ENCODE peak calls at places on chromosomes 13 and 19, in eight cellular contexts. Q is stomach, F is heart left ventricle, L is IMR-90, M is thyroid gland, H is Peyer's patch, Y is A549, S is body of pancreas. V is an unnamed sample.

GRCh38 chr13:74070513-74070912 is 63.7 kb downstream of the KLF12 start:
- DNase-seq in S (no peak), H (no peak), Y (no peak), M (no peak), Q (no peak), L (no peak), F (no peak), V (no peak)

GRCh38 chr19:9757544-9758501 is 10.7 kb downstream of the ZNF846 start:
- DNase-seq in H (no peak), S (no peak), F (no peak), M (no peak), L (no peak), Q (no peak), Y (no peak), V (no peak)

GRCh38 chr19:48807590-48808308 is 3.1 kb downstream of the BCAT2 start:
- DNase-seq in L (no peak), H (peak; percentile 71), Q (no peak), F (no peak), Y (peak; percentile 48), M (no peak), S (peak; percentile 55), V (no peak)

GRCh38 chr13:35549481-35549880 is 73.0 kb upstream of the MAB21L1 start:
- DNase-seq in L (peak; percentile 43), Y (peak; percentile 27), H (no peak), Q (no peak), S (no peak), M (no peak), F (no peak), V (no peak)

GRCh38 chr19:10961073-10961762 is 388 bp downstream of the SMARCA4 start:
- DNase-seq in M (peak; percentile 65), F (peak; percentile 52), Q (peak; percentile 61), H (peak; percentile 60), S (peak; percentile 31), L (no peak), Y (no peak), V (no peak)

GRCh38 chr13:43303040-43303729 is 279.8 kb downstream of the DNAJC15 start:
- DNase-seq in L (peak; percentile 70), S (peak; percentile 80), Y (peak; percentile 48), Q (peak; percentile 78), F (peak; percentile 78), H (no peak), M (peak; percentile 71), V (peak; percentile 33)

GRCh38 chr19:7904074-7905020 is 670 bp downstream of the MAP2K7 start:
- DNase-seq in H (no peak), F (peak; percentile 69), M (no peak), Y (no peak), Q (no peak), L (no peak), S (peak; percentile 55), V (peak; percentile 58)

GRCh38 chr13:63481334-63481733 is 2065.7 kb upstream of the PCDH20 start:
- DNase-seq in S (no peak), M (no peak), L (peak; percentile 36), H (no peak), Q (no peak), F (no peak), Y (no peak), V (no peak)

GRCh38 chr19:46241676-46242075 is 12.1 kb downstream of the IGFL1 start:
- DNase-seq in H (no peak), Y (no peak), S (no peak), M (no peak), F (no peak), Q (no peak), L (no peak), V (no peak)

GRCh38 chr13:113814435-113814821 is 49.4 kb downstream of the GAS6 start:
- DNase-seq in L (peak; percentile 34), H (no peak), Y (no peak), Q (no peak), S (no peak), F (no peak), M (peak; percentile 78), V (no peak)

GRCh38 chr19:7078007-7078406 is 8.5 kb downstream of the ZNF557 start:
- DNase-seq in F (no peak), Q (no peak), H (no peak), M (no peak), Y (peak; percentile 33), S (no peak), L (no peak), V (no peak)

GRCh38 chr13:42328672-42329071 is 56.7 kb downstream of the AKAP11 start:
- DNase-seq in Q (no peak), M (no peak), L (no peak), H (no peak), F (no peak), S (no peak), Y (no peak), V (no peak)

GRCh38 chr13:51618626-51619025 is 34.4 kb downstream of the WDFY2 start:
- DNase-seq in Y (no peak), M (peak; percentile 81), L (no peak), Q (no peak), F (no peak), S (no peak), H (no peak), V (peak; percentile 65)

GRCh38 chr13:59906413-59907027 is 257.2 kb downstream of the DIAPH3 start:
- DNase-seq in S (peak; percentile 9), Y (peak; percentile 9), H (no peak), M (no peak), F (no peak), L (peak; percentile 58), Q (no peak), V (no peak)

DNA sequence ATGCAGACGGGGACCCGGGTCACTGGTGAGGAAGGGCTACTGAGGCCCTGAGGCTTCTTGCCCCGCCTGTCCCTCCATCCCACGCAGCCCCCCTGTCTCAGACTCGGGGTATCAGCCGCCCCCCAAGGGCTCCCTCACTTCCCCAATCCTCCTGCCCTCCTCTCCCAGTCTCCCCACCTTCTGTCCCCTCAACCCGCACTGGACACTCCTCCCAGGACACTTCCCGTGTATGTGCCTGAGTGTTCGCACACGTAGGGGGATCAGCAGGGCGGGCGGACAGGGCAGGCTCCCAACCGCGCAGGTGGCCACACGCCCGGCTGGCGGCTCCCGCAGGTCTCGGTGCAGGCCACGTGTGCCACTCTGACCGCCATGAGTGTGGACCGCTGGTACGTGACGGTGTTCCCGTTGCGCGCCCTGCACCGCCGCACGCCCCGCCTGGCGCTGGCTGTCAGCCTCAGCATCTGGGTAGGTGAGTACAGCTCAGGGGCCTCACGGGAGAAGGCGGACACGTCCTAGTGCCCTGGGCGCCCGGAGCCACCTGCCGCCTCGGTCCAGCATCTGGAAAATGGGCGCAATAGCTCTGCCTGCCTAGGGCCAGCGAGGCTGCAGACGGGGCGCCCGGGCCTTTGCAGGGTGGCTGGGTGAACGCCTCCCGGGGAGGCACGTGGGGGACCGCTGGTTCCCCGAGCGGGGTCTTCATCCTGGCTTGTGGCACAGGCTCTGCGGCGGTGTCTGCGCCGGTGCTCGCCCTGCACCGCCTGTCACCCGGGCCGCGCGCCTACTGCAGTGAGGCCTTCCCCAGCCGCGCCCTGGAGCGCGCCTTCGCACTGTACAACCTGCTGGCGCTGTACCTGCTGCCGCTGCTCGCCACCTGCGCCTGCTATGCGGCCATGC is 2.3 kb downstream of the KISS1R start:
- DNase-seq in Q (no peak), H (peak; percentile 67), Y (no peak), M (peak; percentile 56), F (no peak), L (no peak), S (no peak), V (no peak)
- TF ChIP-seq POLR2A in Q (no peak), H (no peak), Y (no peak), M (no peak), F (no peak), L (no peak), S (no peak), V (no peak)

DNA sequence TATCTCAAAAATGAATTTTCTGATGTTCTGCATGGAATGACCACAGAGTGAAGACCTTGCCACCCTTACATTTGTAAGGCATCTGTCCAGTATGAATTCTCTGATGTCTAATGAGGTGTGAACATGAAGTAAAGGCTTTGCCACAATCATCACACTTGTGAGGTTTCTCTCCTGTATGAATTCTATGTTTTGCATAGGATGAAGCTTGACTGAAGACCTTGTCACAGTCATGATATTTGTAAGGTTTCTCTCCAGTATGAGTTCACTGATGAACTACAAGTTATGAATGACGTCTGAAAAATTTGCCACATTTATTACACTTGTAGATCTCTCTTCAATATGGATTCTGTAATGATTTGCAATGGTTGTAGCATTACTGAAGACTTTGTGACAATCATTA is 13.3 kb downstream of the ZNF816 start:
- DNase-seq in Q (no peak), H (no peak), M (no peak), Y (no peak), F (no peak), L (no peak), S (no peak), V (no peak)
- H3K9me3 ChIP-seq in Q (peaks cover 62% of the 10 kb centered on the region), H (peaks cover 3% of the 10 kb centered on the region), M (peaks cover 4% of the 10 kb centered on the region), Y (peaks cover 67% of the 10 kb centered on the region), F (peaks cover 78% of the 10 kb centered on the region), L (peaks cover 48% of the 10 kb centered on the region), S (peaks cover 15% of the 10 kb centered on the region), V (peaks cover 28% of the 10 kb centered on the region)

DNA sequence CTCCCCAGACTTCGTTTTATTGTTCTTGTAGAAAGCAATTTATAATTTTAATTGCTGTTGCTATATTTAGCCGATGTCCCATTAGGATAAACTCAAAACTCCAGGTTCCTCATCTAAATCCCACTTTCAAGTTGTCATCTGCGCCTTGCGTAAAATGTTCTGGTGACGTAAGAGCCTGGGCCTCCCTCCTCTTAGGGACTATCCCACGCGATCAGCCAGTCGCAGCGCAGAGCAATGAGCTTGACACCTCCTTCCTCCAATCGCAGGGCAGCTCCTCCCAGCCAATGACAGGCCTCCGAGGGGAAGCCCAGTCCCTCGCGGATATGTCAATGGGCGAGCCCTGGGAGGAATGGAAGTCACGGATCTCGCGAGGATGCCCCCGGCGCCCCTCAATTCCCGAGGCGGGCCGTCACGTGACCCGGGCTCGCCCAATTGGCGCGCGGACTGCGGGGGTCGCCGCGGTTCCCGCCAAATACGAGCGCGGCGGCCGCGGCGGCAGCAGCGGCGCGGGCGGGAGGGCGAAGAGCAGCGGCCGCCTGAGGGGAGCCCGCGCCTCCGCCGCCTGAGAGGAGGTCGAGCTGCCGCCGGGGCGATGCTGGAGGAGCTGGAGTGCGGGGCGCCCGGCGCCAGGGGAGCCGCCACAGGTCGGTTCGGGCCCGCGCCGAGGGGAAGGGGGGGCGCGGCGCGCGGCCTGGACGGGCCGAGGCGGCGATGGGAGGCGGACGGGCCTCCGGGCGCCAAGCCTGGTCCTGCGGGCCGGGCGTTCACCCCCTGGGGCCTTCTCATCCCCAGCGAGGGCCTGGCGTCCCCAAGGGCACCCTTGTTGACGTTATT is at the start of gene CHAF1A:
- DNase-seq in L (peak; percentile 100), M (peak; percentile 99), S (peak; percentile 100), F (peak; percentile 99), Q (peak; percentile 99), H (peak; percentile 99), Y (peak; percentile 99), V (peak; percentile 99)
- TF ChIP-seq POLR2A in L (peak; percentile 59), M (peak; percentile 77), S (peak; percentile 54), F (no peak), Q (no peak), H (peak; percentile 54), Y (no peak), V (no peak)

GRCh38 chr19:36514012-36514612 is 14.0 kb downstream of the ZNF260 start:
- DNase-seq in Q (no peak), Y (peak; percentile 58), S (no peak), L (no peak), H (no peak), F (no peak), M (no peak), V (no peak)
- H3K9me3 ChIP-seq in Q (peaks cover 85% of the 10 kb centered on the region), Y (peaks cover 99% of the 10 kb centered on the region), S (peaks cover 16% of the 10 kb centered on the region), L (peaks cover 74% of the 10 kb centered on the region), H (peaks cover 4% of the 10 kb centered on the region), F (peaks cover 100% of the 10 kb centered on the region), M (no peaks in the 10 kb centered on the region), V (peaks cover 91% of the 10 kb centered on the region)

V was measured in breast epithelium.